ENCODE peak calls at places on chromosomes 11 and 22, in four cellular contexts. T is dermis blood vessel endothelial cell; J is activated CD4-positive, alpha-beta T cell treated with anti-CD3 and anti-CD28 coated beads, Interleukin-2, amount 50 U/mL, for 24 hours; V is cerebellum. O is an unnamed sample.

GRCh38 chr11:123640677-123641494 is 13.5 kb downstream of the SCN3B start:
- DNase-seq in T (peak; percentile 67), J (peak; percentile 30), V (peak; percentile 54), O (no peak)

GRCh38 chr11:111845256-111846028 is 25.9 kb downstream of the ALG9 start:
- DNase-seq in T (peak; percentile 40), J (no peak), V (no peak), O (peak; percentile 78)

GRCh38 chr11:96267001-96267489 is 76.0 kb downstream of the MAML2 start:
- DNase-seq in V (no peak), J (no peak), T (peak; percentile 50), O (no peak)

GRCh38 chr22:50136431-50137047 is 34.0 kb upstream of the PANX2 start:
- DNase-seq in V (no peak), T (peak; percentile 25), J (no peak), O (no peak)

GRCh38 chr11:64164392-64165312 is 1.3 kb downstream of the MACROD1 start:
- DNase-seq in V (no peak), J (no peak), T (peak; percentile 18), O (no peak)

GRCh38 chr11:33877029-33877428 is 14.8 kb downstream of the LMO2 start:
- DNase-seq in T (no peak), V (no peak), J (no peak), O (no peak)

GRCh38 chr22:31332010-31332409 is 14.1 kb downstream of the PATZ1 start:
- DNase-seq in J (no peak), V (no peak), T (no peak), O (peak; percentile 69)

GRCh38 chr11:1017269-1018005 is 19.1 kb downstream of the MUC6 start:
- DNase-seq in T (no peak), V (no peak), J (no peak), O (no peak)

O was measured in putamen.